ENCODE peak calls at places on chromosomes 7 and 10, in six cellular contexts. I is endodermal cell, D is GM23248, U is fibroblast of lung, A is upper lobe of left lung, V is stomach. Q is an unnamed sample.

GRCh38 chr10:112279482-112279881 is 3.7 kb upstream of the TECTB start:
- DNase-seq in I (peak), D (no peak), U (no peak), A (no peak), V (no peak), Q (no peak)

GRCh38 chr10:42874713-42875387 is 92.3 kb downstream of the BMS1 start:
- DNase-seq in I (peak), D (no peak), U (no peak), A (peak), V (no peak), Q (no peak)

GRCh38 chr10:97543025-97543546 is 29.5 kb upstream of the ANKRD2 start:
- DNase-seq in I (peak), D (peak), U (peak), A (no peak), V (peak), Q (peak)

GRCh38 chr10:73218466-73219191 is 28.4 kb downstream of the DNAJC9 start:
- DNase-seq in I (no peak), D (peak), U (peak), A (no peak), V (no peak), Q (peak)

GRCh38 chr10:113030453-113030852 is 80.4 kb downstream of the TCF7L2 start:
- DNase-seq in I (no peak), D (peak), U (peak), A (no peak), V (no peak), Q (peak)

GRCh38 chr10:89091501-89091900 is 100.9 kb downstream of the FAS start:
- DNase-seq in I (no peak), D (peak), U (peak), A (no peak), V (no peak), Q (no peak)

GRCh38 chr7:130982160-130982638 is 248.2 kb upstream of the KLF14 start:
- DNase-seq in I (no peak), D (peak), U (peak), A (no peak), V (no peak), Q (peak)

GRCh38 chr7:156034397-156034796 is 222.1 kb upstream of the SHH start:
- DNase-seq in I (peak), D (no peak), U (no peak), A (no peak), V (no peak), Q (no peak)

GRCh38 chr10:11180228-11180627 is 162.6 kb downstream of the CELF2 start:
- DNase-seq in I (no peak), D (no peak), U (no peak), A (no peak), V (peak), Q (no peak)

GRCh38 chr7:105224884-105225651 is 163.7 kb downstream of the SRPK2 start:
- DNase-seq in I (no peak), D (peak), U (peak), A (no peak), V (no peak), Q (peak)

GRCh38 chr7:76241141-76241540 is 39.4 kb downstream of the SRRM3 start:
- DNase-seq in I (no peak), D (no peak), U (no peak), A (no peak), V (no peak), Q (no peak)

GRCh38 chr10:128470302-128470962 is 344.2 kb upstream of the MKI67 start:
- DNase-seq in I (no peak), D (no peak), U (no peak), A (no peak), V (no peak), Q (no peak)

GRCh38 chr10:126171555-126171954 is 216.7 kb downstream of the ADAM12 start:
- DNase-seq in I (no peak), D (peak), U (peak), A (no peak), V (no peak), Q (no peak)

GRCh38 chr10:3339531-3339950 is 167.0 kb upstream of the PITRM1 start:
- DNase-seq in I (no peak), D (peak), U (peak), A (no peak), V (no peak), Q (no peak)

GRCh38 chr7:83934118-83934734 is 260.4 kb downstream of the SEMA3A start:
- DNase-seq in I (no peak), D (peak), U (no peak), A (no peak), V (no peak), Q (no peak)

GRCh38 chr10:70053212-70053895 is 708 bp downstream of the MACROH2A2 start:
- DNase-seq in I (peak), D (peak), U (peak), A (peak), V (no peak), Q (peak)

GRCh38 chr7:12031638-12032037 is 179.5 kb upstream of the TMEM106B start:
- DNase-seq in I (peak), D (peak), U (peak), A (no peak), V (no peak), Q (peak)

GRCh38 chr7:124764071-124764846 is 1.3 kb downstream of the GPR37 start:
- DNase-seq in I (peak), D (no peak), U (no peak), A (peak), V (no peak), Q (no peak)

GRCh38 chr10:80411267-80411668 is 2.9 kb downstream of the PRXL2A start:
- DNase-seq in I (no peak), D (no peak), U (no peak), A (no peak), V (peak), Q (no peak)

GRCh38 chr7:143223784-143224183 is 1.9 kb downstream of the TAS2R40 start:
- DNase-seq in I (no peak), D (no peak), U (no peak), A (no peak), V (no peak), Q (no peak)

GRCh38 chr7:106332186-106332585 is 47.4 kb upstream of the NAMPT start:
- DNase-seq in I (no peak), D (no peak), U (no peak), A (no peak), V (no peak), Q (no peak)

GRCh38 chr7:157386979-157387800 is 50.4 kb downstream of the DNAJB6 start:
- DNase-seq in I (peak), D (peak), U (peak), A (no peak), V (peak), Q (peak)

DNA sequence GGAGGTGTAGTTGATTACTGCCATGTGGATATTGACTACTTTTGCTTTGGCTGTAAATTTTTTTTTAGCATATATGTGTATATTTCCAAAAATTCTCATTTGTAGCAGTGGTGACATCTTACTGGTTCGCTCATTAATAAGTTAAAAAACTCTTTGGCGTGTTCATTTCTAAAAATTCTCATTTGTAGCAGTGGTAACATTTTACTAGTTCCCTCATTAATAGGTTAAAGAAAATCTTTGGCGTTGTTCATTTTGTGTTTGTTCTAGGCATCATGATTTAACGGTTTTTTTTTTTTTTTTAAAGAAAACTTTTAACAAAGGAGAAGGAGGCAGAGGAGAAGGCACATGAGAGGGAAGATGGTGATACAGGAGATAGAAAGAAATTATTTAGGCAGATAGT is 45.9 kb upstream of the CACNB2 start:
- DNase-seq in I (no peak), D (no peak), U (no peak), A (no peak), V (no peak), Q (no peak)
- H3K27ac ChIP-seq in I (no peak), D (no peak), U (no peak), A (no peak), V (no peak), Q (no peak)

DNA sequence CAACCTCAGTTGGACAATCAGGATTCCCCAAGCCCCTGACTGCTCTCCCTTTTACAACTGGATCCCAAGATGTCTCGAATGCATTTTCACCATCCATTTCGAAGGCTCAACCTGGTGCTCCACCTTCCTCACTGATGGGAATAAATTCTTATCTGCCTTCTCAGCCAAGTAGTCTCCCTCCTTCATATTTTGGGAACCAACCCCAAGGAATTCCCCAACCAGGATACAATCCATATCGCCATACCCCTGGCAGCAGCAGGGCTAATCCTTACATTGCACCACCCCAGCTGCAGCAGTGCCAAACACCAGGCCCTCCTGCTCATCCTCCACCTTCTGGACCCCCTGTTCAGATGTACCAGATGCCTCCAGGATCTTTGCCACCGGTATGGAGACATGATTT is 6.0 kb downstream of the SEC23IP start:
- DNase-seq in I (peak), D (no peak), U (no peak), A (no peak), V (no peak), Q (no peak)
- H3K27ac ChIP-seq in I (no peak), D (no peak), U (no peak), A (no peak), V (peak), Q (no peak)

GRCh38 chr10:76937056-76937665 is 700.4 kb downstream of the KCNMA1 start:
- DNase-seq in I (no peak), D (no peak), U (no peak), A (no peak), V (no peak), Q (no peak)
- H3K27ac ChIP-seq in I (no peak), D (no peak), U (no peak), A (no peak), V (no peak), Q (no peak)

DNA sequence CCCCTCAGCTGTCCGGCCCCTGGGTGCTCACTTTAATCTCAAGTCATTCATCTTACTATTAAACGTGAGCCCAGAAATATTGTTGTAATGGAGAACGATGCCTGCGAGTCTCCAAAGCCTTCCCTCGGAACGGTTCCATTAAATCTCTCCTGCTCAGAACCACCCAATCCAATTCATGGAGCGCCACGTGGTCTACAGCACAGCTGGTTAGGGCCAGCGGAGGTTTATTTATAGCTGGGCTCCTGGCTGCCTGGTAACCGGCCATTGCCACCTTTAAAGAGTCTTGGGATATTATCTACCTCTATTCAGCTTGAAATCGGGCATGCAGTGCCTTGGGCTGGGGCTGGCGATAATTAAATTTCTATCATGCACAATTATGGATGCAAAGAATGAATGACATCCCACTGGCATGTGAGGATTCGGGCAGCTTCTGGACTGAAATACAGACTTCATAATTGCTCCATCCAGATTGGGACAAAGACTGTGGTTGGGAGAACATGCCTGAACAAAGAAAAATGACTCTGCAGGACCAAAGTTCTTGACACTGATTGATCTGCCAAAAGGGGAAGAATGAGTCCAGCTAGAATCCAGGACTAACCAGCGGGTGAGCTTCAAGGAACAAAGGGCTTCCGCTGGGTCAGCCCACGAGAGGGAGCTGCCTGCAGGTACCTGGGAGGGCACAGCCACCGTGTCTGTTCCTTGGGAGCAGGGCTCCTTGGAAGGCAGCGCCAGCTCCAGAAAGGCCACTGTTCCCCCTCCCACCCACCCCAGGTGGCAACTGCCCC is 7.3 kb downstream of the FAM20C start:
- DNase-seq in I (no peak), D (no peak), U (no peak), A (no peak), V (no peak), Q (no peak)
- H3K27ac ChIP-seq in I (no peak), D (no peak), U (no peak), A (no peak), V (no peak), Q (peak)

GRCh38 chr10:71736570-71737355 is 17.2 kb upstream of the C10orf105 start:
- DNase-seq in I (no peak), D (no peak), U (no peak), A (no peak), V (peak), Q (no peak)
- H3K27ac ChIP-seq in I (no peak), D (no peak), U (no peak), A (peak), V (peak), Q (peak)

GRCh38 chr7:50307368-50308012 is 3.0 kb downstream of the IKZF1 start:
- DNase-seq in I (no peak), D (no peak), U (no peak), A (no peak), V (no peak), Q (no peak)
- H3K27ac ChIP-seq in I (no peak), D (no peak), U (no peak), A (peak), V (peak), Q (no peak)